ENCODE peak calls at places on chromosomes 7 and 10, in six cellular contexts. One of them, this sample, is unnamed.

GRCh38 chr10:86254526-86255174 is 111.9 kb downstream of the GRID1 start:
- DNase-seq in frontal cortex: no peak
- DNase-seq in transverse colon: no peak
- DNase-seq in tibial artery: no peak
- DNase-seq in CD8-positive, alpha-beta memory T cell: no peak
- DNase-seq in COR-L47: peak
- DNase-seq in this sample: no peak

GRCh38 chr10:83934062-83934461 is 205.2 kb upstream of the GHITM start:
- DNase-seq in COR-L47: no peak
- DNase-seq in transverse colon: no peak
- DNase-seq in CD8-positive, alpha-beta memory T cell: no peak
- DNase-seq in tibial artery: no peak
- DNase-seq in frontal cortex: no peak
- DNase-seq in this sample: no peak

GRCh38 chr7:137096607-137097006 is 228.2 kb downstream of the CHRM2 start:
- DNase-seq in CD8-positive, alpha-beta memory T cell: no peak
- DNase-seq in tibial artery: no peak
- DNase-seq in frontal cortex: no peak
- DNase-seq in transverse colon: no peak
- DNase-seq in COR-L47: no peak
- DNase-seq in this sample: no peak

GRCh38 chr10:62075912-62076311 is 174.4 kb downstream of the ARID5B start:
- DNase-seq in transverse colon: no peak
- DNase-seq in tibial artery: no peak
- DNase-seq in COR-L47: no peak
- DNase-seq in frontal cortex: no peak
- DNase-seq in CD8-positive, alpha-beta memory T cell: no peak
- DNase-seq in this sample: no peak

GRCh38 chr7:37833107-37833817 is 15.1 kb upstream of the NME8 start:
- DNase-seq in frontal cortex: peak
- DNase-seq in transverse colon: peak
- DNase-seq in tibial artery: peak
- DNase-seq in CD8-positive, alpha-beta memory T cell: peak
- DNase-seq in COR-L47: peak
- DNase-seq in this sample: peak

GRCh38 chr10:63491558-63492316 is 26.0 kb upstream of the JMJD1C start:
- DNase-seq in tibial artery: peak
- DNase-seq in frontal cortex: no peak
- DNase-seq in CD8-positive, alpha-beta memory T cell: no peak
- DNase-seq in COR-L47: no peak
- DNase-seq in transverse colon: no peak
- DNase-seq in this sample: no peak

GRCh38 chr10:6457376-6457775 is 122.7 kb downstream of the PRKCQ start:
- DNase-seq in tibial artery: no peak
- DNase-seq in CD8-positive, alpha-beta memory T cell: no peak
- DNase-seq in COR-L47: no peak
- DNase-seq in transverse colon: no peak
- DNase-seq in frontal cortex: no peak
- DNase-seq in this sample: no peak

GRCh38 chr10:7819126-7819470 is 793 bp downstream of the TAF3 start:
- DNase-seq in transverse colon: peak
- DNase-seq in tibial artery: peak
- DNase-seq in CD8-positive, alpha-beta memory T cell: no peak
- DNase-seq in frontal cortex: peak
- DNase-seq in COR-L47: no peak
- DNase-seq in this sample: no peak

GRCh38 chr7:130721486-130722277 is 12.3 kb downstream of the KLF14 start:
- DNase-seq in COR-L47: peak
- DNase-seq in frontal cortex: peak
- DNase-seq in transverse colon: peak
- DNase-seq in tibial artery: peak
- DNase-seq in CD8-positive, alpha-beta memory T cell: no peak
- DNase-seq in this sample: no peak

GRCh38 chr7:35729061-35729783 is 34.3 kb upstream of the HERPUD2 start:
- DNase-seq in frontal cortex: no peak
- DNase-seq in transverse colon: peak
- DNase-seq in COR-L47: no peak
- DNase-seq in CD8-positive, alpha-beta memory T cell: peak
- DNase-seq in tibial artery: no peak
- DNase-seq in this sample: no peak

GRCh38 chr7:80515298-80515697 is 3.4 kb upstream of the GNAT3 start:
- DNase-seq in frontal cortex: no peak
- DNase-seq in CD8-positive, alpha-beta memory T cell: no peak
- DNase-seq in tibial artery: no peak
- DNase-seq in transverse colon: no peak
- DNase-seq in COR-L47: no peak
- DNase-seq in this sample: no peak

GRCh38 chr10:112221545-112221944 is 38.0 kb upstream of the GPAM start:
- DNase-seq in CD8-positive, alpha-beta memory T cell: no peak
- DNase-seq in frontal cortex: no peak
- DNase-seq in tibial artery: no peak
- DNase-seq in COR-L47: no peak
- DNase-seq in transverse colon: no peak
- DNase-seq in this sample: no peak

GRCh38 chr7:42097756-42098155 is 139.3 kb downstream of the GLI3 start:
- DNase-seq in transverse colon: no peak
- DNase-seq in COR-L47: no peak
- DNase-seq in tibial artery: no peak
- DNase-seq in CD8-positive, alpha-beta memory T cell: no peak
- DNase-seq in frontal cortex: no peak
- DNase-seq in this sample: no peak

GRCh38 chr7:2732959-2733584 is 45.1 kb downstream of the AMZ1 start:
- DNase-seq in transverse colon: peak
- DNase-seq in frontal cortex: no peak
- DNase-seq in COR-L47: no peak
- DNase-seq in tibial artery: peak
- DNase-seq in CD8-positive, alpha-beta memory T cell: no peak
- DNase-seq in this sample: no peak

GRCh38 chr7:156064921-156065386 is 252.7 kb upstream of the SHH start:
- DNase-seq in tibial artery: no peak
- DNase-seq in COR-L47: peak
- DNase-seq in frontal cortex: no peak
- DNase-seq in CD8-positive, alpha-beta memory T cell: no peak
- DNase-seq in transverse colon: no peak
- DNase-seq in this sample: no peak

GRCh38 chr7:1460757-1461639 is 1.7 kb upstream of the MICALL2 start:
- DNase-seq in COR-L47: no peak
- DNase-seq in frontal cortex: peak
- DNase-seq in CD8-positive, alpha-beta memory T cell: no peak
- DNase-seq in tibial artery: peak
- DNase-seq in transverse colon: peak
- DNase-seq in this sample: no peak

GRCh38 chr7:112495820-112496462 is 15.2 kb downstream of the LSMEM1 start:
- DNase-seq in COR-L47: peak
- DNase-seq in frontal cortex: peak
- DNase-seq in CD8-positive, alpha-beta memory T cell: peak
- DNase-seq in tibial artery: peak
- DNase-seq in transverse colon: peak
- DNase-seq in this sample: no peak

GRCh38 chr10:97882142-97883091 is 32.8 kb downstream of the GOLGA7B start:
- DNase-seq in frontal cortex: no peak
- DNase-seq in transverse colon: no peak
- DNase-seq in CD8-positive, alpha-beta memory T cell: no peak
- DNase-seq in COR-L47: no peak
- DNase-seq in tibial artery: peak
- DNase-seq in this sample: no peak

GRCh38 chr7:102181517-102181916 is 105.2 kb upstream of the SH2B2 start:
- DNase-seq in COR-L47: no peak
- DNase-seq in tibial artery: no peak
- DNase-seq in CD8-positive, alpha-beta memory T cell: no peak
- DNase-seq in frontal cortex: no peak
- DNase-seq in transverse colon: no peak
- DNase-seq in this sample: no peak